ENCODE peak calls at places on chromosomes 6 and 20, in eight cellular contexts. V is IMR-90; I is right cardiac atrium; M is CD8-positive, alpha-beta T cell; U is Kasumi-1; O is epithelial cell of proximal tubule; C is NCI-H1436; G is stimulated activated CD8-positive, alpha-beta memory T cell treated with anti-CD3 and anti-CD28 coated beads, Interleukin-4, amount 100 ng/mL, for 48 hours. H is an unnamed sample.
A peak's percentile ranks its signal among the peaks of the same experiment; 100 is the strongest.

GRCh38 chr6:93678841-93679454 is 259.6 kb upstream of the EPHA7 start:
- DNase-seq in U (no peak), O (no peak), I (no peak), V (no peak), C (no peak), M (no peak), G (no peak), H (no peak)

GRCh38 chr6:93416575-93417420 is 2.6 kb downstream of the EPHA7 start:
- DNase-seq in U (no peak), V (no peak), C (peak; percentile 68), I (peak; percentile 33), G (no peak), M (no peak), O (no peak), H (no peak)

GRCh38 chr20:25282796-25283195 is 34.9 kb downstream of the PYGB start:
- DNase-seq in V (no peak), O (no peak), M (no peak), U (no peak), C (no peak), I (no peak), G (no peak), H (no peak)

GRCh38 chr6:14501240-14501639 is 383.7 kb downstream of the CD83 start:
- DNase-seq in I (no peak), C (no peak), U (no peak), V (no peak), M (no peak), O (peak; percentile 63), G (no peak), H (no peak)

GRCh38 chr6:35485402-35485877 is 11.4 kb downstream of the TEAD3 start:
- DNase-seq in I (peak; percentile 57), U (no peak), O (no peak), C (no peak), M (no peak), V (no peak), G (no peak), H (no peak)

GRCh38 chr6:71190809-71191208 is 97.8 kb upstream of the OGFRL1 start:
- DNase-seq in U (peak; percentile 45), O (no peak), V (peak; percentile 52), M (no peak), I (no peak), C (no peak), G (no peak), H (peak; percentile 6)

GRCh38 chr6:132399376-132400074 is 1.8 kb downstream of the MOXD1 start:
- DNase-seq in M (no peak), U (no peak), V (peak; percentile 85), O (no peak), I (no peak), C (no peak), G (no peak), H (no peak)

GRCh38 chr6:31004794-31005193 is 5.5 kb upstream of the MUC22 start:
- DNase-seq in I (no peak), V (no peak), G (no peak), U (no peak), C (no peak), M (no peak), O (no peak), H (no peak)

GRCh38 chr6:33147807-33148666 is 44.2 kb downstream of the COL11A2 start:
- DNase-seq in U (peak; percentile 37), O (no peak), C (peak; percentile 30), G (no peak), I (no peak), V (peak; percentile 58), M (no peak), H (no peak)

GRCh38 chr6:4950849-4951533 is 52.8 kb downstream of the RPP40 start:
- DNase-seq in U (no peak), I (no peak), G (peak; percentile 9), O (no peak), C (no peak), V (no peak), M (peak; percentile 11), H (no peak)

GRCh38 chr20:2709205-2709981 is 16.8 kb downstream of the EBF4 start:
- DNase-seq in G (no peak), O (no peak), C (no peak), M (no peak), V (no peak), U (no peak), I (no peak), H (no peak)

GRCh38 chr6:42249279-42249678 is 31.6 kb upstream of the MRPS10 start:
- DNase-seq in V (peak; percentile 32), G (no peak), U (peak; percentile 8), C (no peak), O (no peak), I (no peak), M (no peak), H (no peak)

GRCh38 chr6:1903780-1904493 is 294.2 kb downstream of the FOXC1 start:
- DNase-seq in M (no peak), G (no peak), U (no peak), O (no peak), I (no peak), C (no peak), V (no peak), H (no peak)

GRCh38 chr6:165658395-165659058 is 4.5 kb downstream of the PDE10A start:
- DNase-seq in C (no peak), U (no peak), G (no peak), O (no peak), M (no peak), I (no peak), V (no peak), H (no peak)

GRCh38 chr6:35034411-35035171 is 106.5 kb downstream of the TCP11 start:
- DNase-seq in G (no peak), M (no peak), I (peak; percentile 66), U (no peak), C (no peak), O (no peak), V (no peak), H (no peak)

GRCh38 chr20:49700411-49701185 is 13.1 kb downstream of the B4GALT5 start:
- DNase-seq in V (peak; percentile 81), M (no peak), U (no peak), C (no peak), O (no peak), G (no peak), I (no peak), H (no peak)

GRCh38 chr6:7052441-7052936 is 55.3 kb upstream of the RREB1 start:
- DNase-seq in O (no peak), I (peak; percentile 51), M (peak; percentile 51), C (no peak), U (peak; percentile 50), G (no peak), V (peak; percentile 65), H (no peak)

GRCh38 chr6:153074761-153075160 is 56.3 kb downstream of the RGS17 start:
- DNase-seq in C (no peak), U (no peak), M (no peak), O (no peak), G (no peak), V (no peak), I (no peak), H (no peak)

GRCh38 chr6:106927531-106928398 is 46.8 kb downstream of the CD24 start:
- DNase-seq in V (peak; percentile 21), I (peak; percentile 15), C (no peak), G (peak; percentile 55), O (no peak), M (no peak), U (peak; percentile 25), H (no peak)

GRCh38 chr6:9204171-9204570 is 768.8 kb upstream of the SLC35B3 start:
- DNase-seq in M (no peak), U (no peak), I (no peak), V (peak; percentile 64), C (no peak), G (no peak), O (peak; percentile 69), H (no peak)

GRCh38 chr6:26305097-26305841 is 59.7 kb upstream of the BTN3A2 start:
- DNase-seq in I (peak; percentile 74), V (peak; percentile 87), C (peak; percentile 28), U (peak; percentile 70), G (peak; percentile 82), O (no peak), M (peak; percentile 74), H (peak; percentile 71)

GRCh38 chr6:121896363-121896762 is 460.9 kb downstream of the GJA1 start:
- DNase-seq in O (no peak), G (no peak), U (no peak), M (no peak), C (no peak), I (no peak), V (no peak), H (no peak)

GRCh38 chr6:162728706-162729105 is 932 bp downstream of the PACRG start:
- DNase-seq in V (no peak), C (no peak), U (no peak), I (no peak), M (no peak), G (no peak), O (no peak), H (no peak)

GRCh38 chr6:111483736-111484654 is 977 bp upstream of the REV3L start:
- DNase-seq in O (no peak), I (peak; percentile 96), V (peak; percentile 97), C (peak; percentile 83), U (peak; percentile 95), M (no peak), G (peak; percentile 88), H (peak; percentile 96)

GRCh38 chr20:46207031-46207549 is 89.0 kb downstream of the CD40 start:
- DNase-seq in M (no peak), U (no peak), I (no peak), O (no peak), C (no peak), G (no peak), V (no peak), H (no peak)

GRCh38 chr20:35601021-35601973 is 14.3 kb upstream of the SPAG4 start:
- DNase-seq in M (peak; percentile 84), O (no peak), V (peak; percentile 72), I (peak; percentile 79), U (peak; percentile 59), C (peak; percentile 66), G (peak; percentile 83), H (peak; percentile 45)

GRCh38 chr6:38117281-38117680 is 297.8 kb downstream of the ZFAND3 start:
- DNase-seq in M (no peak), O (no peak), I (no peak), V (peak; percentile 56), U (no peak), C (no peak), G (no peak), H (no peak)

GRCh38 chr6:43669050-43669921 is 18.3 kb downstream of the MRPS18A start:
- DNase-seq in O (no peak), G (no peak), U (no peak), C (no peak), V (peak; percentile 59), I (peak; percentile 87), M (no peak), H (no peak)

GRCh38 chr20:31721408-31722332 is 998 bp downstream of the BCL2L1 start:
- DNase-seq in G (peak; percentile 50), C (no peak), M (no peak), O (no peak), V (no peak), I (peak; percentile 23), U (no peak), H (no peak)

GRCh38 chr6:14984454-14984853 is 261.4 kb upstream of the JARID2 start:
- DNase-seq in C (no peak), U (no peak), G (no peak), M (no peak), I (peak; percentile 54), V (peak; percentile 31), O (no peak), H (no peak)

GRCh38 chr20:10502098-10502526 is 67.0 kb downstream of the SLX4IP start:
- DNase-seq in I (no peak), O (no peak), M (peak; percentile 60), G (peak; percentile 37), C (no peak), U (peak; percentile 38), V (no peak), H (peak; percentile 21)

GRCh38 chr6:158697798-158698197 is 47.9 kb downstream of the SYTL3 start:
- DNase-seq in V (peak; percentile 72), I (peak; percentile 22), M (no peak), U (no peak), G (peak; percentile 22), C (no peak), O (no peak), H (no peak)

GRCh38 chr6:33383427-33384185 is 8.0 kb upstream of the KIFC1 start:
- DNase-seq in V (no peak), C (no peak), U (no peak), O (no peak), G (no peak), I (no peak), M (no peak), H (no peak)

GRCh38 chr20:36491901-36492617 is 49.3 kb upstream of the MYL9 start:
- DNase-seq in G (peak; percentile 68), I (no peak), V (no peak), M (peak; percentile 80), U (peak; percentile 62), O (no peak), C (no peak), H (peak; percentile 35)